ENCODE peak calls at places on chromosomes 6 and 20, in six cellular contexts. I is CD8-positive, alpha-beta T cell; V is BJ; H is uterus; T is sigmoid colon; S is endothelial cell of umbilical vein. L is an unnamed sample.

GRCh38 chr6:1575213-1576041 is 34.3 kb upstream of the FOXC1 start:
- DNase-seq in I (no peak), S (no peak), T (no peak), V (no peak), H (peak; percentile 34), L (no peak)

GRCh38 chr6:147416622-147417021 is 91.9 kb upstream of the SAMD5 start:
- DNase-seq in V (no peak), S (no peak), H (no peak), T (no peak), I (no peak), L (no peak)

GRCh38 chr20:44745560-44746366 is at the start of gene KCNK15:
- DNase-seq in V (no peak), T (peak; percentile 77), S (no peak), I (peak; percentile 21), H (peak; percentile 66), L (no peak)

GRCh38 chr6:22800451-22800850 is 231.1 kb downstream of the HDGFL1 start:
- DNase-seq in S (peak; percentile 81), H (no peak), T (no peak), I (no peak), V (no peak), L (no peak)

GRCh38 chr6:47134476-47135189 is 92.5 kb upstream of the ADGRF1 start:
- DNase-seq in V (peak; percentile 59), H (no peak), T (no peak), I (no peak), S (peak; percentile 92), L (no peak)

GRCh38 chr6:73231986-73232391 is 6.7 kb upstream of the KHDC1L start:
- DNase-seq in T (no peak), S (no peak), V (no peak), H (no peak), I (no peak), L (no peak)

GRCh38 chr6:84652356-84653026 is 111.9 kb downstream of the TBX18 start:
- DNase-seq in T (no peak), V (peak; percentile 78), H (no peak), S (peak; percentile 96), I (no peak), L (no peak)

GRCh38 chr6:44629636-44630035 is 242.1 kb downstream of the CDC5L start:
- DNase-seq in T (no peak), V (no peak), S (no peak), H (no peak), I (no peak), L (no peak)

GRCh38 chr6:96604420-96604819 is 41.5 kb downstream of the FHL5 start:
- DNase-seq in I (no peak), S (no peak), T (no peak), H (no peak), V (no peak), L (no peak)

GRCh38 chr6:122202576-122203137 is 196.8 kb upstream of the HSF2 start:
- DNase-seq in S (no peak), T (no peak), V (no peak), H (no peak), I (no peak), L (no peak)

GRCh38 chr6:136655251-136656014 is 105.2 kb upstream of the MAP7 start:
- DNase-seq in S (no peak), I (no peak), V (no peak), T (no peak), H (no peak), L (no peak)

GRCh38 chr6:148617522-148617921 is 129.3 kb upstream of the UST start:
- DNase-seq in S (no peak), H (no peak), T (no peak), I (no peak), V (no peak), L (no peak)

GRCh38 chr6:50608421-50608820 is 104.9 kb upstream of the TFAP2D start:
- DNase-seq in I (no peak), S (no peak), T (no peak), V (no peak), H (no peak), L (no peak)

DNA sequence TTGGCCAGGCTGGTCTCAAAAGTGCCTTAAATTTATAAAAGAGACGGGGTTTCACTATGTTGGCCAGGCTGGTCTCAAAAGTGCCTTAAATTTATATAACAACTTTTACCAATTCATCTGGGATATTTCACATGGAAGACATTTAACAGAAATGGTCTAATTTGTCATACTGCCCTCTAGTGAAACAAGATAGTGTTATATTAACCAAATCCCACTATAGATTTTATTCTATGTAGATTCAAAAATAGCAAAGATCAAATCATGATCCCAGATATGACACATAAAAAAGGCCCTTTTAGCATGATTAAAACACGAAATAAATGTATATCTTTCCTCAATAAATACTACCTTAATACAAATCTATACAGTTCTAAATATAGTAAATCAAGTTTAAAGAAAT is 102.8 kb upstream of the TFAP2D start:
- DNase-seq in H (no peak), T (no peak), I (no peak), V (no peak), S (no peak), L (no peak)
- TF ChIP-seq CTCF in H (no peak), T (no peak), I (no peak), V (no peak), S (no peak), L (no peak)

GRCh38 chr6:57265755-57266221 is 43.7 kb upstream of the RAB23 start:
- DNase-seq in T (no peak), I (no peak), V (no peak), S (peak; percentile 74), H (no peak), L (no peak)

GRCh38 chr6:57262491-57262890 is 40.4 kb upstream of the RAB23 start:
- DNase-seq in S (no peak), T (peak; percentile 94), I (no peak), H (peak; percentile 82), V (no peak), L (no peak)

GRCh38 chr6:57262901-57263694 is 41.0 kb upstream of the RAB23 start:
- DNase-seq in H (peak; percentile 65), I (no peak), V (peak; percentile 85), S (peak; percentile 52), T (peak; percentile 82), L (no peak)

GRCh38 chr6:57268294-57268640 is 46.2 kb upstream of the RAB23 start:
- DNase-seq in I (no peak), V (no peak), T (no peak), H (no peak), S (no peak), L (no peak)

GRCh38 chr6:57267586-57268293 is 45.6 kb upstream of the RAB23 start:
- DNase-seq in I (peak; percentile 40), S (peak; percentile 86), V (peak; percentile 96), T (peak; percentile 70), H (no peak), L (no peak)
- TF ChIP-seq CTCF in I (peak; percentile 56), S (peak; percentile 49), V (peak; percentile 59), T (no peak), H (peak; percentile 23), L (peak; percentile 46)

GRCh38 chr6:111668410-111668809 is 62.7 kb upstream of the TRAF3IP2 start:
- DNase-seq in I (no peak), S (no peak), V (no peak), H (no peak), T (no peak), L (no peak)
- TF ChIP-seq CTCF in I (no peak), S (peak; percentile 15), V (peak; percentile 38), H (no peak), T (no peak), L (peak; percentile 26)

GRCh38 chr20:51542033-51542893 is at the start of gene NFATC2:
- DNase-seq in T (no peak), I (peak; percentile 60), H (peak; percentile 27), S (peak; percentile 45), V (no peak), L (no peak)

GRCh38 chr20:51542894-51543788 is 622 bp upstream of the NFATC2 start:
- DNase-seq in V (no peak), S (no peak), H (no peak), I (no peak), T (no peak), L (no peak)

GRCh38 chr20:51540585-51540984 is 1.9 kb downstream of the NFATC2 start:
- DNase-seq in S (no peak), T (no peak), V (no peak), I (no peak), H (no peak), L (no peak)

GRCh38 chr20:51545515-51545914 is 3.0 kb upstream of the NFATC2 start:
- DNase-seq in S (no peak), T (no peak), V (no peak), H (no peak), I (no peak), L (no peak)

GRCh38 chr20:51541189-51542032 is 1.1 kb downstream of the NFATC2 start:
- DNase-seq in S (peak; percentile 85), T (peak; percentile 91), V (no peak), I (peak; percentile 82), H (peak; percentile 72), L (no peak)
- TF ChIP-seq CTCF in S (no peak), T (no peak), V (no peak), I (no peak), H (no peak), L (no peak)

DNA sequence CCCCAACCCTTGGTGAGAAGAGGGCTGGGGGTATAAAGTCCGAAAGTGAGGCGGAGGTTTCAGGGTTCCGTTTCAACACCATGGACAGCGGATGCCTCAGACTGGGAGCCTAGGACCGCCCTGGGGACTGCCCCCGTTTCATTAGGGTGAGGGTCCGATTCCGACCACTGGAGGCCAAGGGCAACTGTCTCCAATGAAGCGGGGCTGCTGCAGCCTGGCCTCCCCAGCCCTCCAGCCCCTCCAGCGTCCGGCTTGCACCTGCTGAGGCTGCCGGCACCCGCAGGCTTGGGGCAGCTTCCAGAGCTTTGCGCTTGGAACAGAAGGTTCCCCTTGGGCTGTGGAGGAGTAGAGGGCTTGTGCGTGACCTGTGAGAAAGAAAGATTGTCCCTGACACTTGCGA is 39.9 kb downstream of the YTHDF1 start:
- DNase-seq in S (no peak), I (no peak), H (no peak), V (no peak), T (no peak), L (no peak)
- TF ChIP-seq CTCF in S (no peak), I (no peak), H (no peak), V (no peak), T (no peak), L (no peak)